ENCODE peak calls at places on chromosome 11, in four cellular contexts. D is endodermal cell, P is left lung, U is GM12878. H is an unnamed sample.

GRCh38 chr11:2395856-2396255 is 4.7 kb upstream of the TSSC4 start:
- DNase-seq in D (no peak), P (no peak), U (no peak), H (no peak)

GRCh38 chr11:122202951-122203456 is 87.0 kb upstream of the BLID start:
- DNase-seq in D (peak; percentile 92), P (peak; percentile 85), U (no peak), H (peak; percentile 69)

GRCh38 chr11:128471138-128471661 is 116.2 kb downstream of the ETS1 start:
- DNase-seq in D (no peak), P (no peak), U (peak; percentile 79), H (no peak)

GRCh38 chr11:75140269-75141138 is 10.4 kb upstream of the SLCO2B1 start:
- DNase-seq in D (peak; percentile 93), P (peak; percentile 93), U (peak; percentile 12), H (peak; percentile 45)

GRCh38 chr11:33982661-33983060 is 68.9 kb upstream of the CAPRIN1 start:
- DNase-seq in D (no peak), P (no peak), U (no peak), H (no peak)

GRCh38 chr11:122195790-122196189 is 79.8 kb upstream of the BLID start:
- DNase-seq in D (no peak), P (no peak), U (no peak), H (no peak)

GRCh38 chr11:96413408-96413807 is 23.6 kb downstream of the JRKL start:
- DNase-seq in D (no peak), P (no peak), U (no peak), H (no peak)

GRCh38 chr11:37506516-37506915 is 908.5 kb upstream of the RAG2 start:
- DNase-seq in D (no peak), P (no peak), U (no peak), H (no peak)

GRCh38 chr11:123129920-123130319 is 65.1 kb downstream of the CLMP start:
- DNase-seq in D (no peak), P (no peak), U (no peak), H (no peak)

GRCh38 chr11:107293677-107294344 is 163.8 kb downstream of the CWF19L2 start:
- DNase-seq in D (peak; percentile 55), P (no peak), U (no peak), H (no peak)

GRCh38 chr11:119880143-119880542 is 151.1 kb upstream of the NECTIN1 start:
- DNase-seq in D (peak; percentile 68), P (no peak), U (no peak), H (no peak)

GRCh38 chr11:116379185-116379828 is 393.5 kb downstream of the BUD13 start:
- DNase-seq in D (peak; percentile 88), P (no peak), U (no peak), H (no peak)

GRCh38 chr11:60818057-60818456 is 23.9 kb upstream of the CCDC86 start:
- DNase-seq in D (no peak), P (no peak), U (no peak), H (no peak)

GRCh38 chr11:128776434-128777284 is 82.8 kb downstream of the FLI1 start:
- DNase-seq in D (peak; percentile 92), P (peak; percentile 81), U (no peak), H (peak; percentile 83)

GRCh38 chr11:94786264-94787126 is 18.3 kb downstream of the AMOTL1 start:
- DNase-seq in D (peak; percentile 81), P (peak; percentile 31), U (no peak), H (no peak)

GRCh38 chr11:74004694-74005615 is 3.9 kb downstream of the UCP3 start:
- DNase-seq in D (peak; percentile 56), P (no peak), U (no peak), H (no peak)

GRCh38 chr11:36375348-36376314 is 79.5 kb downstream of the PRR5L start:
- DNase-seq in D (peak; percentile 72), P (no peak), U (no peak), H (no peak)

GRCh38 chr11:2269601-2270321 is 627 bp downstream of the ASCL2 start:
- DNase-seq in D (peak; percentile 89), P (peak; percentile 89), U (no peak), H (no peak)

GRCh38 chr11:11229691-11230090 is 123.4 kb downstream of the CSNK2A3 start:
- DNase-seq in D (no peak), P (no peak), U (no peak), H (no peak)

GRCh38 chr11:27184458-27185312 is 144.1 kb downstream of the BBOX1 start:
- DNase-seq in D (no peak), P (no peak), U (no peak), H (no peak)

GRCh38 chr11:35142481-35143207 is 3.7 kb downstream of the CD44 start:
- DNase-seq in D (peak; percentile 71), P (no peak), U (no peak), H (no peak)
- H3K4me3 ChIP-seq in D (no peak overlapping the region), P (no peak overlapping the region), U (peak overlapping the region; percentile 56), H (no peak overlapping the region)

DNA sequence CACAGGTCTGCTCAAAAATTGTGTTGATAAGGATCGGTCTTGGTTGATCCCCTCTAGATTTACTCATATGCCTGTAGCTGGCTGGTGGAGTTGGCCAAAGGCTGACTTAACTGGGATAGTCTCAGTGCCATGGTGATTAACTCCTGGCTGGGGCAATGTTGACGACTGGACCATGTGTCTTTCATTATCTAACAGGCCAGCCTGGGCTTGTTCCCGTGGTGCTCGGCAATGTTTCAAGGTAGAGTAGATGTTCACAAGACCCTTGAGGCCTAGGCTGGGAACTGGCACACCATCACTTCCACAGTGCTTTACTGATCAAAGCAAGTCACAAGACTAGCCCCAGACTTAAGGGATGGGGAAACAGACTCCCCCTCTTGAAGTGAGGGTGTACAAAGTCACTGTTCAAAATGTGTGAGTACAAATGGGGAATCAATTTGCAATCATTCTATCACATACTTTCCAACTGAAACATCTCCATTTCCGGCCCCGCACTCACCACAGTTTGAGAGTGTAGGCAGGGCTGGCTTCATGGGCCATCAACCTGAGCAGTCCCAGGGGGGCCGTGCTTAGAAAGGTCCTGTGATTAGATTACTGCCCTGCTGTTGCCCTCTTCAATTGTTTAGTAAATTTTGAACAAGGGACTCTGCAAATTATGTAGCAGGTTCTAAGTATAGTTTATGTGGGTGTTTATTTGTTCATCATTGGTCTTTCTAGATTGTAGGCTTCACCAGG is 240.8 kb downstream of the NELL1 start:
- DNase-seq in D (no peak), P (no peak), U (no peak), H (no peak)
- H3K27ac ChIP-seq in D (no peak overlapping the region), P (no peak overlapping the region), U (no peak overlapping the region), H (no peak overlapping the region)

GRCh38 chr11:110858556-110858921 is 146.3 kb upstream of the ARHGAP20 start:
- DNase-seq in D (no peak), P (no peak), U (no peak), H (no peak)
- H3K4me3 ChIP-seq in D (no peak overlapping the region), P (no peak overlapping the region), U (no peak overlapping the region), H (no peak overlapping the region)

GRCh38 chr11:64023731-64024710 is 11.7 kb upstream of the FLRT1 start:
- DNase-seq in D (no peak), P (no peak), U (no peak), H (no peak)

GRCh38 chr11:64022125-64022784 is 13.5 kb upstream of the FLRT1 start:
- DNase-seq in D (no peak), P (no peak), U (no peak), H (no peak)

GRCh38 chr11:64018310-64018709 is 17.4 kb upstream of the FLRT1 start:
- DNase-seq in D (no peak), P (no peak), U (no peak), H (no peak)

GRCh38 chr11:64019106-64020031 is 16.4 kb upstream of the FLRT1 start:
- DNase-seq in D (no peak), P (peak; percentile 73), U (no peak), H (peak; percentile 74)

DNA sequence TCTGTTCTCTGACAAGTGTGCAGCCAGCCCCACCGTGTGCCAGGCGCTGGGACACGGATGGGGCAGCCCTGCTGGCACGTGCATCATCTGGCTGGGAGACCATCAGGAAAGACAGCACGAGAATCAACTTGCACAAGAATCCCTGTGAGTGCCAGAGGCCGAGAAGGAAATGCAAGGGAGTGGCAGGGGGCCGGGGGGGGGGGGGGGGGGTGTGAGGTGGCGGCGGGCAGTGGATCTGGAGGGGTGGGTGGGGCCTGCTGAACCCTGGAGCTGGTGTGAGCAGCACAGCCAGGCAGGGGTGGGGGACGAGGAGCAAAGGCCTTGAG is 14.0 kb upstream of the FLRT1 start:
- DNase-seq in D (peak; percentile 80), P (no peak), U (no peak), H (no peak)
- H3K27ac ChIP-seq in D (no peak overlapping the region), P (no peak overlapping the region), U (no peak overlapping the region), H (no peak overlapping the region)

GRCh38 chr11:118003021-118003423 is 16.8 kb downstream of the IL10RA start:
- DNase-seq in D (no peak), P (no peak), U (no peak), H (no peak)

GRCh38 chr11:118004543-118005223 is 18.5 kb downstream of the IL10RA start:
- DNase-seq in D (no peak), P (no peak), U (no peak), H (no peak)

GRCh38 chr11:118002541-118003019 is 16.4 kb downstream of the IL10RA start:
- DNase-seq in D (no peak), P (no peak), U (no peak), H (peak; percentile 12)

GRCh38 chr11:118002010-118002540 is 15.9 kb downstream of the IL10RA start:
- DNase-seq in D (no peak), P (no peak), U (no peak), H (no peak)

DNA sequence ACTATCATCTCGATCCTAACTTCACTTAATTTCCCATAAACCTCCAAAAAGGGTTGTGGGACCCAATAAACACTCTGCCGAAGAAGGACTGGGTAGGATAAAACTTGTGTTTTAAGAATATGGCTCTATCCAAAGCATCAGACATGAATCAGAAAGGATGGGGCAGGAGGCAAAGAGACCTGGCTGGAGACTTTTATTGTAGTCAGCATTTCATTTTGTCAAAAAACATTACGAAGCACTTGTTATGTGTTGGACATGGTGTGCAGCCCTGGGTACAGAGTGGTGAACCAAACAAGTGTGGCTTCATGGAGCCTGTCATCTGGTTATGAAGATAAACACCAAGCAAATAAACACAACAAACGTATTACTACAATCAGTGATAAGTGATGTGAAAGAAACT is 17.3 kb downstream of the IL10RA start:
- DNase-seq in D (no peak), P (no peak), U (no peak), H (no peak)
- H3K4me3 ChIP-seq in D (no peak overlapping the region), P (no peak overlapping the region), U (no peak overlapping the region), H (no peak overlapping the region)

H was measured in pancreas.